ENCODE peak calls at places on chromosomes 3 and 15, in six cellular contexts. One of them, this sample, is unnamed.

GRCh38 chr3:64152100-64152499 is 73.2 kb downstream of the PRICKLE2 start:
- DNase-seq in HFF-Myc: no peak
- DNase-seq in naive thymus-derived CD4-positive, alpha-beta T cell: no peak
- DNase-seq in EH: peak; percentile 82
- DNase-seq in activated T-cell treated with anti-CD3 and anti-CD28 coated beads for 1 hour: no peak
- DNase-seq in fibroblast of mammary gland: peak; percentile 94
- DNase-seq in this sample: no peak

GRCh38 chr3:149969945-149970715 is 565 bp downstream of the PFN2 start:
- DNase-seq in HFF-Myc: no peak
- DNase-seq in activated T-cell treated with anti-CD3 and anti-CD28 coated beads for 1 hour: peak; percentile 67
- DNase-seq in fibroblast of mammary gland: peak; percentile 85
- DNase-seq in naive thymus-derived CD4-positive, alpha-beta T cell: peak; percentile 78
- DNase-seq in EH: peak; percentile 86
- DNase-seq in this sample: no peak

GRCh38 chr3:132556467-132557159 is 40.5 kb upstream of the ACKR4 start:
- DNase-seq in HFF-Myc: no peak
- DNase-seq in EH: no peak
- DNase-seq in naive thymus-derived CD4-positive, alpha-beta T cell: no peak
- DNase-seq in activated T-cell treated with anti-CD3 and anti-CD28 coated beads for 1 hour: no peak
- DNase-seq in fibroblast of mammary gland: peak; percentile 83
- DNase-seq in this sample: no peak

GRCh38 chr3:10602769-10603768 is 97.7 kb upstream of the ATP2B2 start:
- DNase-seq in activated T-cell treated with anti-CD3 and anti-CD28 coated beads for 1 hour: peak; percentile 55
- DNase-seq in HFF-Myc: no peak
- DNase-seq in fibroblast of mammary gland: no peak
- DNase-seq in EH: no peak
- DNase-seq in naive thymus-derived CD4-positive, alpha-beta T cell: peak; percentile 83
- DNase-seq in this sample: no peak

GRCh38 chr15:75554717-75555116 is 24.4 kb downstream of the PTPN9 start:
- DNase-seq in HFF-Myc: no peak
- DNase-seq in activated T-cell treated with anti-CD3 and anti-CD28 coated beads for 1 hour: no peak
- DNase-seq in naive thymus-derived CD4-positive, alpha-beta T cell: no peak
- DNase-seq in fibroblast of mammary gland: peak; percentile 85
- DNase-seq in EH: peak; percentile 57
- DNase-seq in this sample: no peak

GRCh38 chr3:64264491-64265109 is 39.3 kb upstream of the PRICKLE2 start:
- DNase-seq in activated T-cell treated with anti-CD3 and anti-CD28 coated beads for 1 hour: no peak
- DNase-seq in EH: peak; percentile 48
- DNase-seq in naive thymus-derived CD4-positive, alpha-beta T cell: no peak
- DNase-seq in HFF-Myc: no peak
- DNase-seq in fibroblast of mammary gland: peak; percentile 76
- DNase-seq in this sample: no peak

GRCh38 chr3:82739390-82739789 is 977.9 kb upstream of the GBE1 start:
- DNase-seq in fibroblast of mammary gland: no peak
- DNase-seq in activated T-cell treated with anti-CD3 and anti-CD28 coated beads for 1 hour: no peak
- DNase-seq in HFF-Myc: no peak
- DNase-seq in naive thymus-derived CD4-positive, alpha-beta T cell: no peak
- DNase-seq in EH: no peak
- DNase-seq in this sample: no peak

GRCh38 chr15:42723068-42723467 is 13.9 kb downstream of the CDAN1 start:
- DNase-seq in EH: no peak
- DNase-seq in HFF-Myc: no peak
- DNase-seq in naive thymus-derived CD4-positive, alpha-beta T cell: no peak
- DNase-seq in activated T-cell treated with anti-CD3 and anti-CD28 coated beads for 1 hour: no peak
- DNase-seq in fibroblast of mammary gland: peak; percentile 16
- DNase-seq in this sample: no peak

GRCh38 chr3:192857148-192857735 is 60.4 kb downstream of the MB21D2 start:
- DNase-seq in activated T-cell treated with anti-CD3 and anti-CD28 coated beads for 1 hour: no peak
- DNase-seq in EH: peak; percentile 68
- DNase-seq in fibroblast of mammary gland: peak; percentile 56
- DNase-seq in HFF-Myc: no peak
- DNase-seq in naive thymus-derived CD4-positive, alpha-beta T cell: no peak
- DNase-seq in this sample: no peak

GRCh38 chr3:119582178-119582577 is 2.9 kb downstream of the ADPRH start:
- DNase-seq in HFF-Myc: no peak
- DNase-seq in fibroblast of mammary gland: peak; percentile 21
- DNase-seq in EH: no peak
- DNase-seq in naive thymus-derived CD4-positive, alpha-beta T cell: no peak
- DNase-seq in activated T-cell treated with anti-CD3 and anti-CD28 coated beads for 1 hour: no peak
- DNase-seq in this sample: no peak

GRCh38 chr3:107543666-107544065 is 20.9 kb downstream of the BBX start:
- DNase-seq in HFF-Myc: no peak
- DNase-seq in activated T-cell treated with anti-CD3 and anti-CD28 coated beads for 1 hour: no peak
- DNase-seq in naive thymus-derived CD4-positive, alpha-beta T cell: no peak
- DNase-seq in EH: peak; percentile 17
- DNase-seq in fibroblast of mammary gland: peak; percentile 31
- DNase-seq in this sample: no peak

GRCh38 chr3:13254028-13254951 is 165.8 kb downstream of the NUP210 start:
- DNase-seq in fibroblast of mammary gland: no peak
- DNase-seq in naive thymus-derived CD4-positive, alpha-beta T cell: no peak
- DNase-seq in HFF-Myc: no peak
- DNase-seq in activated T-cell treated with anti-CD3 and anti-CD28 coated beads for 1 hour: no peak
- DNase-seq in EH: no peak
- DNase-seq in this sample: no peak

This sample was measured in GF-D8.